ENCODE peak calls at places on chromosome 6, in eight cellular contexts. D is tibial artery; R is activated CD4-positive, alpha-beta T cell treated with anti-CD3 and anti-CD28 coated beads, Interleukin-2, amount 10 ng/mL, durations not matched to agents 24 days and 14 days; O is non-pigmented ciliary epithelial cell; A is NCI-H82; K is Panc1; X is H54; B is HT1080. M is an unnamed sample.
A peak's percentile ranks its signal among the peaks of the same experiment; 100 is the strongest.

GRCh38 chr6:25359191-25359861 is 80.2 kb downstream of the CARMIL1 start:
- DNase-seq in D (peak; percentile 56), R (no peak), O (no peak), A (peak; percentile 25), K (no peak), X (peak; percentile 30), B (peak; percentile 79), M (no peak)

GRCh38 chr6:14270142-14270893 is 152.7 kb downstream of the CD83 start:
- DNase-seq in D (no peak), R (no peak), O (no peak), A (no peak), K (no peak), X (no peak), B (no peak), M (no peak)

GRCh38 chr6:18053071-18053475 is 65.6 kb upstream of the KIF13A start:
- DNase-seq in D (peak; percentile 49), R (no peak), O (no peak), A (no peak), K (no peak), X (no peak), B (no peak), M (no peak)

GRCh38 chr6:96907498-96907897 is 9.8 kb upstream of the NDUFAF4 start:
- DNase-seq in D (no peak), R (peak; percentile 63), O (no peak), A (no peak), K (no peak), X (no peak), B (peak; percentile 58), M (no peak)

GRCh38 chr6:138426500-138427123 is 22.6 kb downstream of the HEBP2 start:
- DNase-seq in D (no peak), R (no peak), O (no peak), A (no peak), K (no peak), X (no peak), B (no peak), M (no peak)

GRCh38 chr6:13553646-13554045 is 20.8 kb upstream of the SIRT5 start:
- DNase-seq in D (no peak), R (no peak), O (no peak), A (no peak), K (no peak), X (no peak), B (peak; percentile 18), M (no peak)

GRCh38 chr6:151181701-151182367 is 57.9 kb upstream of the AKAP12 start:
- DNase-seq in D (no peak), R (no peak), O (no peak), A (no peak), K (no peak), X (no peak), B (no peak), M (no peak)

GRCh38 chr6:1890071-1890470 is 280.4 kb downstream of the FOXC1 start:
- DNase-seq in D (no peak), R (no peak), O (no peak), A (no peak), K (no peak), X (no peak), B (peak; percentile 87), M (no peak)

GRCh38 chr6:149834513-149835481 is 29.4 kb downstream of the LRP11 start:
- DNase-seq in D (peak; percentile 74), R (peak; percentile 94), O (peak; percentile 41), A (peak; percentile 66), K (peak; percentile 62), X (no peak), B (peak; percentile 76), M (peak; percentile 23)

GRCh38 chr6:167676666-167677421 is 149.9 kb upstream of the AFDN start:
- DNase-seq in D (no peak), R (no peak), O (no peak), A (no peak), K (no peak), X (no peak), B (no peak), M (peak; percentile 26)

GRCh38 chr6:27775796-27776184 is 136.4 kb downstream of the OR2B2 start:
- DNase-seq in D (no peak), R (no peak), O (no peak), A (no peak), K (no peak), X (no peak), B (no peak), M (no peak)

GRCh38 chr6:159691133-159691962 is 1.7 kb downstream of the SOD2 start:
- DNase-seq in D (no peak), R (peak; percentile 82), O (no peak), A (peak; percentile 57), K (peak; percentile 64), X (no peak), B (peak; percentile 66), M (no peak)

GRCh38 chr6:70108230-70108629 is 194.7 kb downstream of the COL9A1 start:
- DNase-seq in D (no peak), R (peak; percentile 60), O (no peak), A (peak; percentile 66), K (peak; percentile 24), X (no peak), B (peak; percentile 33), M (no peak)

GRCh38 chr6:73665686-73666319 is 12.0 kb upstream of the SLC17A5 start:
- DNase-seq in D (no peak), R (no peak), O (no peak), A (no peak), K (no peak), X (no peak), B (peak; percentile 74), M (no peak)

GRCh38 chr6:139955366-139956155 is 581.1 kb upstream of the CITED2 start:
- DNase-seq in D (no peak), R (no peak), O (no peak), A (no peak), K (no peak), X (no peak), B (no peak), M (no peak)

GRCh38 chr6:129498556-129498940 is 211.4 kb downstream of the ARHGAP18 start:
- DNase-seq in D (no peak), R (no peak), O (no peak), A (no peak), K (no peak), X (no peak), B (no peak), M (no peak)

M was measured in NCI-H524 treated with DMSO at 0.1 percent for 48 hours.